ENCODE peak calls at places on chromosomes 1 and 21, in seven cellular contexts. K is WTC11; Y is left ventricle myocardium inferior; H is fibroblast of mammary gland; J is IMR-90; X is body of pancreas; O is CD8-positive, alpha-beta T cell. Z is an unnamed sample.

GRCh38 chr1:112515311-112516009 is 6.7 kb downstream of the WNT2B start:
- DNase-seq in O (no peak), Y (no peak), K (peak; percentile 44), J (peak; percentile 83), H (peak; percentile 92), X (no peak), Z (no peak)

GRCh38 chr21:45892156-45892919 is 89.2 kb upstream of the COL6A1 start:
- DNase-seq in J (no peak), O (no peak), Y (peak; percentile 35), K (no peak), X (no peak), H (no peak), Z (no peak)

GRCh38 chr1:56617141-56617540 is 28.0 kb upstream of the PRKAA2 start:
- DNase-seq in J (peak; percentile 79), K (no peak), O (no peak), H (peak; percentile 22), Y (no peak), X (no peak), Z (no peak)

GRCh38 chr1:237756304-237756967 is 134.3 kb downstream of the ZP4 start:
- DNase-seq in Y (no peak), K (no peak), X (peak; percentile 50), H (no peak), J (no peak), O (no peak), Z (peak; percentile 7)

GRCh38 chr1:6271554-6271953 is 10.7 kb upstream of the GPR153 start:
- DNase-seq in K (no peak), Y (no peak), H (no peak), J (no peak), O (no peak), X (no peak), Z (no peak)

GRCh38 chr1:39646232-39647081 is 7.0 kb upstream of the HEYL start:
- DNase-seq in X (peak; percentile 92), O (no peak), Y (peak; percentile 94), H (peak; percentile 91), J (peak; percentile 79), K (peak; percentile 68), Z (no peak)

GRCh38 chr1:202639500-202639899 is 70.8 kb downstream of the SYT2 start:
- DNase-seq in X (no peak), J (peak; percentile 97), K (no peak), O (no peak), H (no peak), Y (no peak), Z (no peak)

GRCh38 chr21:32726742-32727477 is 903 bp downstream of the SYNJ1 start:
- DNase-seq in O (no peak), H (peak; percentile 28), K (no peak), Y (peak; percentile 18), X (peak; percentile 34), J (peak; percentile 18), Z (peak; percentile 3)

GRCh38 chr1:109427171-109427467 is 871 bp upstream of the PSMA5 start:
- DNase-seq in Y (no peak), J (no peak), H (peak; percentile 28), O (no peak), X (no peak), K (no peak), Z (no peak)

GRCh38 chr1:166122873-166123466 is 43.8 kb downstream of the FAM78B start:
- DNase-seq in H (no peak), J (no peak), X (no peak), O (no peak), Y (no peak), K (peak; percentile 27), Z (no peak)

GRCh38 chr1:179760521-179760920 is 17.4 kb downstream of the FAM163A start:
- DNase-seq in H (no peak), O (no peak), X (no peak), J (no peak), K (no peak), Y (no peak), Z (no peak)

GRCh38 chr1:150553392-150554085 is 4.3 kb downstream of the ADAMTSL4 start:
- DNase-seq in Y (no peak), X (no peak), J (no peak), K (no peak), O (no peak), H (no peak), Z (no peak)

GRCh38 chr1:71788113-71788512 is 494.2 kb downstream of the NEGR1 start:
- DNase-seq in J (no peak), K (no peak), O (no peak), H (no peak), Y (no peak), X (no peak), Z (no peak)

GRCh38 chr1:42938596-42939184 is 20.0 kb downstream of the SLC2A1 start:
- DNase-seq in X (no peak), J (no peak), O (no peak), Y (no peak), K (no peak), H (no peak), Z (no peak)

GRCh38 chr1:54978528-54979326 is 1.7 kb upstream of the TMEM61 start:
- DNase-seq in Y (no peak), O (no peak), J (no peak), H (no peak), K (no peak), X (no peak), Z (no peak)

GRCh38 chr21:44617071-44617501 is 5.2 kb downstream of the KRTAP10-8 start:
- DNase-seq in Y (no peak), K (peak; percentile 48), J (no peak), H (no peak), O (no peak), X (no peak), Z (no peak)

GRCh38 chr1:153921080-153921802 is 1.5 kb downstream of the GATAD2B start:
- DNase-seq in O (no peak), J (no peak), K (no peak), X (no peak), Y (no peak), H (no peak), Z (no peak)

GRCh38 chr1:153919879-153920852 is 2.6 kb downstream of the GATAD2B start:
- DNase-seq in J (peak; percentile 42), X (no peak), Y (no peak), K (no peak), H (peak; percentile 53), O (peak; percentile 7), Z (no peak)

GRCh38 chr1:153922838-153923652 is at the start of gene GATAD2B:
- DNase-seq in X (peak; percentile 99), J (peak; percentile 100), Y (peak; percentile 100), K (peak; percentile 99), H (peak; percentile 100), O (peak; percentile 98), Z (peak; percentile 100)

GRCh38 chr1:153921803-153922075 is 1.0 kb downstream of the GATAD2B start:
- DNase-seq in Y (no peak), O (no peak), J (no peak), X (no peak), K (no peak), H (no peak), Z (no peak)

DNA sequence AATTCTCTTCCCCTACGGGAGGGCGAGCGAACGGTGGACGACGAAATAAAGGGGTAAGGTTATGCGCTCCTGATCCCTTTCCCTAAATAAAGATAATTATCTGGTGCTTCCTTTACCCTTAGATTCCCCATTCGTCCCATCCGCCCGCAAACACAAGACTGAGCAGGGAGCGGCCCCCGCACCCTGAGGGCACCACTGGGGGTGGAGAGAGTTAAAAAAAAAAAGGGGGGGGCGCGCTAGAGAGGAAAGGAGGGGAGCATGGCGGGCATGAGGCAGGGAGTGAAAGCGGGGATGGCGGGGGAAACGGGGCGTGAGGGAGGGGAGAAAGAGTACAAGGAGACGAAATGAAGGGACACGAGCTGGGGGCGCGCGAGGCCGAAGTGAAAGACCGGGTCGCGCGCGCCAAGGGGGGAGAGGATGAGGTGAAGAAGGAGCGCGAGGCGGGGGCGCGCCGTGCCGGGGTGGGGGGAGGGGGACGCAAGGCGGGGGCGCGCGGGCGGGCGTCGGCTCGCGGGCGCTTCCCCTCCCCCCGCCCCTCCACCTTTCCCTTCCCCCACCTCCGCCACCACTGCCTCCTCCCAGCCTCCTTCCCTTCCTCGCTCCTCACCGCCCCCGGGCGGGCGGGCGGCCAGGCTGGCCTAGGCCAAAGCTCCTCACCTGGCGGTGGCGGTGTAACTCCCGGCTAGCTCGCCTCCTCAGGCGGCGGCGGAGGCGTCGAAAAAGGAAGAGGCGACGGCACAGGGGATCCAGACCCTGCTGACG is 515 bp downstream of the GATAD2B start:
- DNase-seq in O (no peak), H (peak; percentile 37), Y (peak; percentile 43), K (peak; percentile 73), J (no peak), X (no peak), Z (peak; percentile 78)
- TF ChIP-seq CTCF in O (peak; percentile 17), H (no peak), Y (peak; percentile 19), K (no peak), J (no peak), X (no peak), Z (no peak)

DNA sequence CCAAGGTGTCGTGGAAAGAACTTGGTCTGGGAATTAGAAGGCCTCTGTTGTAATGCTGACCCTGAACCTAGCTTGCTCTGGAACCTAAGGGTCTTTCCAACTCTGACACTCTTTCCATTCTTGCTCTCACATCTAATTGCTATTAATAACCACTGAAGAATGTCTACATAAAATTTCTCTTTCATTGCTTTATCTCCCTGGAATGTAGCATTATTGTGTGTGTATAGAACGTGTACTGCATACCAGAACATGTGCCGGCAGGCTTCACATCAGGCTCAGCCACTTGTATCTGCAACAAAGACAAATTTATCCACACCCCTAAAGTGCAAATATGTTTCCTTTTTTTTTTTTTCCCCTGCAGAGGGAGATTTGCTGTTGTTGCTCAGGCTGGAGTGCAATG is 13.9 kb upstream of the LAX1 start:
- DNase-seq in X (no peak), Y (no peak), O (no peak), J (peak; percentile 82), H (no peak), K (no peak), Z (no peak)
- TF ChIP-seq CTCF in X (no peak), Y (no peak), O (no peak), J (peak; percentile 8), H (no peak), K (no peak), Z (no peak)

GRCh38 chr1:25875154-25875855 is at the start of gene PAQR7:
- DNase-seq in X (peak; percentile 85), H (peak; percentile 60), O (peak; percentile 49), K (peak; percentile 80), J (peak; percentile 70), Y (peak; percentile 74), Z (peak; percentile 74)
- TF ChIP-seq CTCF in X (no peak), H (no peak), O (no peak), K (no peak), J (no peak), Y (peak; percentile 9), Z (no peak)

DNA sequence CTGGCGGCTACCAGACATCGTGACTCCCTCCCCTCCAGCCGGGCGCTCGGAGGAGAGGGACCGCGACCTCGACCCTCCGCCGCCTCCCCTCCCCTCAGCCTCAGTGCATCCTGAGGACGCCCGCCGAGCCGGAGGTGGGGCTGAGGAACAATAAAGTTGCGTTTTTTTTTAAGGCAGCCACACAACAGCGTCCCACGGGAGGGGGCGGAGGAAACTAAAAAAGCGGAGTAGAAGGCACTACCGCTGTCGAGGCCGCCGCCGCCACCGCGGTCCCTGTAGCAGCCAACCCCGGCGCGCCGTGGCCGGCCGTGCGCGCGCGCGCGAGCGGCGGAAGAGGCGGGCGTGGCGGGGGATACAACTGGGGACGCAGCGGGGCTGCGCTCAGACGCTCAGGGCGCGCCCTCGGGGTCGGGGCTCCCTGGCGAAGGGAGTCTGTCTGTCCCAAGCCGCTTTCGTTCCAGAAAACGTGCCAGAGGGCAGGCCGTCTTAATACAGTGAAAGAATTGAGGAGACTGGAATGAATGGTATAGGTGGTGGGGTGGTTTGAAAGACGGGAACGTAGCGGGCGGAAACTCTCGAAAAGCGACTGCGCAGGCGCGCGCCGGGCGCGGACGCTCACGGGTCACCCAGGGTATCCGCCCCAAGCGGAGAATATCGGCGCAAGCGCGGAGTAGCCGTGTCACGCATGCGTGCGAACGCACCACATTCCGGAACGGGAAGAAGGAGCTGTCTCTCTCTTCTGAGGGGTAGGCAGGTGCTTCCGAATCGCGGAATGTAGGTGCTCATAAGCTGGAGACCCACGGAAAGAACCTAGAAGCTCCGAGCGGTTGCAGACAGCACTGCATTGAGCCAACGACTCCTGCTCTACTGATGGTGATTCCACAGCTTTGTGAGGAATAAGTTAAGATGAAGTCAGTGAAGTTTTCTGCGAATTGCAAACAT is at the start of gene COP1:
- DNase-seq in K (peak; percentile 97), O (peak; percentile 95), Y (peak; percentile 97), H (peak; percentile 92), J (peak; percentile 93), X (peak; percentile 97), Z (peak; percentile 97)
- TF ChIP-seq CTCF in K (no peak), O (no peak), Y (peak; percentile 40), H (no peak), J (no peak), X (peak; percentile 20), Z (no peak)